ENCODE peak calls at places on chromosomes 11 and 22, in eight cellular contexts. One of them, this sample, is unnamed.

GRCh38 chr11:126352934-126353801 is 2.3 kb upstream of the ST3GAL4 start:
- DNase-seq in RWPE2: peak
- DNase-seq in GM04504: no peak
- DNase-seq in kidney glomerular epithelial cell: peak
- DNase-seq in astrocyte of the cerebellum: no peak
- DNase-seq in EH: peak
- DNase-seq in activated CD4-positive, CD25-positive, alpha-beta regulatory T cell: no peak
- DNase-seq in stimulated activated CD8-positive, alpha-beta memory T cell treated with anti-CD3 and anti-CD28 coated beads, Interleukin-4, amount 100 ng/mL, for 24 hours: no peak
- DNase-seq in this sample: peak

GRCh38 chr22:43004362-43005035 is 10.4 kb downstream of the PACSIN2 start:
- DNase-seq in RWPE2: no peak
- DNase-seq in GM04504: peak
- DNase-seq in kidney glomerular epithelial cell: no peak
- DNase-seq in astrocyte of the cerebellum: peak
- DNase-seq in EH: peak
- DNase-seq in activated CD4-positive, CD25-positive, alpha-beta regulatory T cell: no peak
- DNase-seq in stimulated activated CD8-positive, alpha-beta memory T cell treated with anti-CD3 and anti-CD28 coated beads, Interleukin-4, amount 100 ng/mL, for 24 hours: no peak
- DNase-seq in this sample: peak

GRCh38 chr22:44860311-44860710 is 107.9 kb downstream of the ARHGAP8 start:
- DNase-seq in RWPE2: no peak
- DNase-seq in GM04504: no peak
- DNase-seq in kidney glomerular epithelial cell: no peak
- DNase-seq in astrocyte of the cerebellum: no peak
- DNase-seq in EH: no peak
- DNase-seq in activated CD4-positive, CD25-positive, alpha-beta regulatory T cell: no peak
- DNase-seq in stimulated activated CD8-positive, alpha-beta memory T cell treated with anti-CD3 and anti-CD28 coated beads, Interleukin-4, amount 100 ng/mL, for 24 hours: no peak
- DNase-seq in this sample: no peak

GRCh38 chr11:102447193-102447592 is 5.4 kb downstream of the TMEM123 start:
- DNase-seq in RWPE2: no peak
- DNase-seq in GM04504: no peak
- DNase-seq in kidney glomerular epithelial cell: no peak
- DNase-seq in astrocyte of the cerebellum: no peak
- DNase-seq in EH: no peak
- DNase-seq in activated CD4-positive, CD25-positive, alpha-beta regulatory T cell: no peak
- DNase-seq in stimulated activated CD8-positive, alpha-beta memory T cell treated with anti-CD3 and anti-CD28 coated beads, Interleukin-4, amount 100 ng/mL, for 24 hours: no peak
- DNase-seq in this sample: no peak

GRCh38 chr11:18188796-18189195 is 16.2 kb downstream of the MRGPRX4 start:
- DNase-seq in RWPE2: no peak
- DNase-seq in GM04504: no peak
- DNase-seq in kidney glomerular epithelial cell: no peak
- DNase-seq in astrocyte of the cerebellum: no peak
- DNase-seq in EH: no peak
- DNase-seq in activated CD4-positive, CD25-positive, alpha-beta regulatory T cell: no peak
- DNase-seq in stimulated activated CD8-positive, alpha-beta memory T cell treated with anti-CD3 and anti-CD28 coated beads, Interleukin-4, amount 100 ng/mL, for 24 hours: no peak
- DNase-seq in this sample: no peak

GRCh38 chr22:46878549-46878948 is 116.1 kb downstream of the TBC1D22A start:
- DNase-seq in RWPE2: no peak
- DNase-seq in GM04504: no peak
- DNase-seq in kidney glomerular epithelial cell: no peak
- DNase-seq in astrocyte of the cerebellum: no peak
- DNase-seq in EH: no peak
- DNase-seq in activated CD4-positive, CD25-positive, alpha-beta regulatory T cell: no peak
- DNase-seq in stimulated activated CD8-positive, alpha-beta memory T cell treated with anti-CD3 and anti-CD28 coated beads, Interleukin-4, amount 100 ng/mL, for 24 hours: no peak
- DNase-seq in this sample: no peak

GRCh38 chr22:29004647-29005371 is 56.8 kb downstream of the C22orf31 start:
- DNase-seq in RWPE2: no peak
- DNase-seq in GM04504: no peak
- DNase-seq in kidney glomerular epithelial cell: peak
- DNase-seq in astrocyte of the cerebellum: peak
- DNase-seq in EH: no peak
- DNase-seq in activated CD4-positive, CD25-positive, alpha-beta regulatory T cell: no peak
- DNase-seq in stimulated activated CD8-positive, alpha-beta memory T cell treated with anti-CD3 and anti-CD28 coated beads, Interleukin-4, amount 100 ng/mL, for 24 hours: no peak
- DNase-seq in this sample: no peak

GRCh38 chr11:131549099-131549498 is 178.7 kb downstream of the NTM start:
- DNase-seq in RWPE2: no peak
- DNase-seq in GM04504: no peak
- DNase-seq in kidney glomerular epithelial cell: no peak
- DNase-seq in astrocyte of the cerebellum: no peak
- DNase-seq in EH: no peak
- DNase-seq in activated CD4-positive, CD25-positive, alpha-beta regulatory T cell: no peak
- DNase-seq in stimulated activated CD8-positive, alpha-beta memory T cell treated with anti-CD3 and anti-CD28 coated beads, Interleukin-4, amount 100 ng/mL, for 24 hours: no peak
- DNase-seq in this sample: no peak

GRCh38 chr11:61899146-61899841 is 7.9 kb upstream of the FADS3 start:
- DNase-seq in RWPE2: no peak
- DNase-seq in GM04504: no peak
- DNase-seq in kidney glomerular epithelial cell: peak
- DNase-seq in astrocyte of the cerebellum: peak
- DNase-seq in EH: peak
- DNase-seq in activated CD4-positive, CD25-positive, alpha-beta regulatory T cell: peak
- DNase-seq in stimulated activated CD8-positive, alpha-beta memory T cell treated with anti-CD3 and anti-CD28 coated beads, Interleukin-4, amount 100 ng/mL, for 24 hours: peak
- DNase-seq in this sample: peak

GRCh38 chr11:72673284-72673942 is 809 bp downstream of the PDE2A start:
- DNase-seq in RWPE2: no peak
- DNase-seq in GM04504: no peak
- DNase-seq in kidney glomerular epithelial cell: no peak
- DNase-seq in astrocyte of the cerebellum: no peak
- DNase-seq in EH: no peak
- DNase-seq in activated CD4-positive, CD25-positive, alpha-beta regulatory T cell: no peak
- DNase-seq in stimulated activated CD8-positive, alpha-beta memory T cell treated with anti-CD3 and anti-CD28 coated beads, Interleukin-4, amount 100 ng/mL, for 24 hours: no peak
- DNase-seq in this sample: no peak

GRCh38 chr11:26556582-26556981 is 15.5 kb downstream of the MUC15 start:
- DNase-seq in RWPE2: no peak
- DNase-seq in GM04504: no peak
- DNase-seq in kidney glomerular epithelial cell: no peak
- DNase-seq in astrocyte of the cerebellum: no peak
- DNase-seq in EH: no peak
- DNase-seq in activated CD4-positive, CD25-positive, alpha-beta regulatory T cell: no peak
- DNase-seq in stimulated activated CD8-positive, alpha-beta memory T cell treated with anti-CD3 and anti-CD28 coated beads, Interleukin-4, amount 100 ng/mL, for 24 hours: no peak
- DNase-seq in this sample: no peak

GRCh38 chr22:38318792-38319773 is 1.9 kb upstream of the CSNK1E start:
- DNase-seq in RWPE2: no peak
- DNase-seq in GM04504: no peak
- DNase-seq in kidney glomerular epithelial cell: no peak
- DNase-seq in astrocyte of the cerebellum: no peak
- DNase-seq in EH: no peak
- DNase-seq in activated CD4-positive, CD25-positive, alpha-beta regulatory T cell: no peak
- DNase-seq in stimulated activated CD8-positive, alpha-beta memory T cell treated with anti-CD3 and anti-CD28 coated beads, Interleukin-4, amount 100 ng/mL, for 24 hours: no peak
- DNase-seq in this sample: no peak

GRCh38 chr22:41524809-41525449 is 19.3 kb downstream of the POLR3H start:
- DNase-seq in RWPE2: no peak
- DNase-seq in GM04504: no peak
- DNase-seq in kidney glomerular epithelial cell: no peak
- DNase-seq in astrocyte of the cerebellum: no peak
- DNase-seq in EH: no peak
- DNase-seq in activated CD4-positive, CD25-positive, alpha-beta regulatory T cell: no peak
- DNase-seq in stimulated activated CD8-positive, alpha-beta memory T cell treated with anti-CD3 and anti-CD28 coated beads, Interleukin-4, amount 100 ng/mL, for 24 hours: peak
- DNase-seq in this sample: no peak

GRCh38 chr11:93049740-93050139 is 80.3 kb downstream of the MTNR1B start:
- DNase-seq in RWPE2: no peak
- DNase-seq in GM04504: no peak
- DNase-seq in kidney glomerular epithelial cell: no peak
- DNase-seq in astrocyte of the cerebellum: no peak
- DNase-seq in EH: no peak
- DNase-seq in activated CD4-positive, CD25-positive, alpha-beta regulatory T cell: no peak
- DNase-seq in stimulated activated CD8-positive, alpha-beta memory T cell treated with anti-CD3 and anti-CD28 coated beads, Interleukin-4, amount 100 ng/mL, for 24 hours: no peak
- DNase-seq in this sample: no peak

GRCh38 chr11:24932110-24933000 is 435.5 kb downstream of the LUZP2 start:
- DNase-seq in RWPE2: no peak
- DNase-seq in GM04504: no peak
- DNase-seq in kidney glomerular epithelial cell: no peak
- DNase-seq in astrocyte of the cerebellum: no peak
- DNase-seq in EH: no peak
- DNase-seq in activated CD4-positive, CD25-positive, alpha-beta regulatory T cell: no peak
- DNase-seq in stimulated activated CD8-positive, alpha-beta memory T cell treated with anti-CD3 and anti-CD28 coated beads, Interleukin-4, amount 100 ng/mL, for 24 hours: no peak
- DNase-seq in this sample: no peak

GRCh38 chr11:117130879-117131278 is 13.2 kb upstream of the PAFAH1B2 start:
- DNase-seq in RWPE2: no peak
- DNase-seq in GM04504: no peak
- DNase-seq in kidney glomerular epithelial cell: no peak
- DNase-seq in astrocyte of the cerebellum: no peak
- DNase-seq in EH: no peak
- DNase-seq in activated CD4-positive, CD25-positive, alpha-beta regulatory T cell: no peak
- DNase-seq in stimulated activated CD8-positive, alpha-beta memory T cell treated with anti-CD3 and anti-CD28 coated beads, Interleukin-4, amount 100 ng/mL, for 24 hours: no peak
- DNase-seq in this sample: no peak

GRCh38 chr11:17853280-17853679 is 118.7 kb downstream of the KCNC1 start:
- DNase-seq in RWPE2: no peak
- DNase-seq in GM04504: no peak
- DNase-seq in kidney glomerular epithelial cell: no peak
- DNase-seq in astrocyte of the cerebellum: no peak
- DNase-seq in EH: no peak
- DNase-seq in activated CD4-positive, CD25-positive, alpha-beta regulatory T cell: no peak
- DNase-seq in stimulated activated CD8-positive, alpha-beta memory T cell treated with anti-CD3 and anti-CD28 coated beads, Interleukin-4, amount 100 ng/mL, for 24 hours: no peak
- DNase-seq in this sample: no peak

GRCh38 chr11:60710482-60710881 is 11.1 kb downstream of the MS4A8 start:
- DNase-seq in RWPE2: no peak
- DNase-seq in GM04504: no peak
- DNase-seq in kidney glomerular epithelial cell: no peak
- DNase-seq in astrocyte of the cerebellum: no peak
- DNase-seq in EH: no peak
- DNase-seq in activated CD4-positive, CD25-positive, alpha-beta regulatory T cell: no peak
- DNase-seq in stimulated activated CD8-positive, alpha-beta memory T cell treated with anti-CD3 and anti-CD28 coated beads, Interleukin-4, amount 100 ng/mL, for 24 hours: no peak
- DNase-seq in this sample: no peak

GRCh38 chr11:128610765-128611617 is 23.6 kb upstream of the ETS1 start:
- DNase-seq in RWPE2: no peak
- DNase-seq in GM04504: no peak
- DNase-seq in kidney glomerular epithelial cell: no peak
- DNase-seq in astrocyte of the cerebellum: no peak
- DNase-seq in EH: no peak
- DNase-seq in activated CD4-positive, CD25-positive, alpha-beta regulatory T cell: no peak
- DNase-seq in stimulated activated CD8-positive, alpha-beta memory T cell treated with anti-CD3 and anti-CD28 coated beads, Interleukin-4, amount 100 ng/mL, for 24 hours: peak
- DNase-seq in this sample: no peak

GRCh38 chr11:112113539-112114457 is 27.1 kb downstream of the SDHD start:
- DNase-seq in RWPE2: no peak
- DNase-seq in GM04504: peak
- DNase-seq in kidney glomerular epithelial cell: peak
- DNase-seq in astrocyte of the cerebellum: peak
- DNase-seq in EH: peak
- DNase-seq in activated CD4-positive, CD25-positive, alpha-beta regulatory T cell: no peak
- DNase-seq in stimulated activated CD8-positive, alpha-beta memory T cell treated with anti-CD3 and anti-CD28 coated beads, Interleukin-4, amount 100 ng/mL, for 24 hours: no peak
- DNase-seq in this sample: peak